ENCODE peak calls at places on chromosomes 7 and 10, in six cellular contexts. B, H, S, N, Q and U are unnamed samples.
A peak's percentile ranks its signal among the peaks of the same experiment; 100 is the strongest.

GRCh38 chr10:29386347-29386999 is 97.6 kb downstream of the LYZL1 start:
- DNase-seq in S (peak; percentile 71), B (no peak), N (no peak), H (peak; percentile 29), Q (no peak), U (peak; percentile 11)

GRCh38 chr7:106110238-106110560 is 1.9 kb downstream of the SYPL1 start:
- DNase-seq in H (no peak), N (no peak), B (no peak), Q (no peak), S (peak; percentile 20), U (peak; percentile 20)

GRCh38 chr7:923108-924041 is 31.1 kb downstream of the ADAP1 start:
- DNase-seq in N (peak; percentile 94), Q (peak; percentile 94), B (peak; percentile 88), H (peak; percentile 90), S (peak; percentile 60), U (no peak)

GRCh38 chr7:24911213-24911603 is 68.8 kb downstream of the OSBPL3 start:
- DNase-seq in S (peak; percentile 41), H (peak; percentile 68), N (no peak), Q (no peak), B (no peak), U (no peak)

GRCh38 chr7:18352339-18353255 is 143.0 kb upstream of the HDAC9 start:
- DNase-seq in S (peak; percentile 83), N (peak; percentile 32), B (no peak), Q (no peak), H (no peak), U (peak; percentile 67)

GRCh38 chr7:51521054-51521453 is 204.4 kb upstream of the COBL start:
- DNase-seq in N (no peak), B (no peak), S (no peak), Q (no peak), H (no peak), U (no peak)

GRCh38 chr10:31896972-31897384 is 31.7 kb downstream of the ARHGAP12 start:
- DNase-seq in B (no peak), Q (no peak), N (no peak), S (no peak), H (no peak), U (peak; percentile 82)

GRCh38 chr7:29003703-29004102 is 45.6 kb upstream of the TRIL start:
- DNase-seq in S (no peak), Q (no peak), N (no peak), H (no peak), B (no peak), U (no peak)

GRCh38 chr10:2611603-2612002 is 455.7 kb upstream of the PFKP start:
- DNase-seq in N (no peak), S (no peak), B (no peak), H (no peak), Q (no peak), U (no peak)

GRCh38 chr7:95365151-95365550 is 31.0 kb downstream of the PON3 start:
- DNase-seq in Q (no peak), H (no peak), N (no peak), B (no peak), S (no peak), U (peak; percentile 60)

GRCh38 chr10:107434854-107435253 is 270.3 kb upstream of the SORCS1 start:
- DNase-seq in N (no peak), Q (no peak), S (no peak), H (no peak), B (no peak), U (no peak)
- H3K4me1 ChIP-seq in N (no peaks in the 10 kb centered on the region), Q (no peaks in the 10 kb centered on the region), S (no peaks in the 10 kb centered on the region), H (no peaks in the 10 kb centered on the region), B (no peaks in the 10 kb centered on the region), U (no peaks in the 10 kb centered on the region)

GRCh38 chr10:110873951-110874350 is 2.2 kb downstream of the PDCD4 start:
- DNase-seq in B (no peak), S (no peak), N (no peak), Q (no peak), H (no peak), U (no peak)

GRCh38 chr10:110872984-110873569 is 1.3 kb downstream of the PDCD4 start:
- DNase-seq in H (no peak), S (peak; percentile 12), N (no peak), B (no peak), Q (no peak), U (no peak)

GRCh38 chr10:110871236-110872084 is at the start of gene PDCD4:
- DNase-seq in H (peak; percentile 84), S (peak; percentile 99), B (peak; percentile 87), Q (peak; percentile 100), N (peak; percentile 100), U (peak; percentile 96)

GRCh38 chr10:110870823-110871235 is 899 bp upstream of the PDCD4 start:
- DNase-seq in Q (no peak), S (no peak), B (no peak), N (no peak), H (no peak), U (no peak)

GRCh38 chr10:110872145-110872983 is 636 bp downstream of the PDCD4 start:
- DNase-seq in N (peak; percentile 75), H (peak; percentile 89), Q (peak; percentile 89), B (peak; percentile 72), S (peak; percentile 89), U (peak; percentile 77)
- H3K4me1 ChIP-seq in N (peaks cover 2% of the 10 kb centered on the region), H (peaks cover 84% of the 10 kb centered on the region), Q (peaks cover 40% of the 10 kb centered on the region), B (peaks cover 68% of the 10 kb centered on the region), S (peaks cover 3% of the 10 kb centered on the region), U (peaks cover 4% of the 10 kb centered on the region)

DNA sequence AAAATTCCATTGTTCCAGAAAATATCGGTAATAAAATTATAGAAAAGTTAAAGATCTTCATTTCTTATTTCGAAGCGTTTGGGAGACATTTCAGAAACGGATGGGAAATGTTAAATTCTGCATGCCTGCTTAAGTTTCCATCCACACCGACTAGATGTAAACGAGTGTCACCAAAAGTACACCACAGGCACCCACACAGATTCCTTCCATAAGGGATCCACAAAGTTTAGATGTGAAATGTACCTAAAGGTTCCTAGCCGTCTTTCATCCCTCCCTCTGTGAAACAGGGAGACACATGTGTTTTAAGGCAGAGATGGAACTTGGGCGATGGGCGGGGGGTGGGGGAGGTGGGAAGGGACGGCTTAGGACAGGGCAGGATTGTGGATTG is 621 bp upstream of the CAV1 start:
- DNase-seq in H (no peak), S (no peak), N (no peak), Q (no peak), B (no peak), U (no peak)
- H3K4me1 ChIP-seq in H (peaks cover 23% of the 10 kb centered on the region), S (peaks cover 48% of the 10 kb centered on the region), N (peaks cover 9% of the 10 kb centered on the region), Q (peaks cover 13% of the 10 kb centered on the region), B (peaks cover 21% of the 10 kb centered on the region), U (peaks cover 54% of the 10 kb centered on the region)

GRCh38 chr10:73876157-73876556 is 1.8 kb upstream of the CAMK2G start:
- DNase-seq in Q (no peak), H (no peak), B (no peak), N (no peak), S (no peak), U (no peak)
- H3K4me1 ChIP-seq in Q (peaks cover 26% of the 10 kb centered on the region), H (peaks cover 42% of the 10 kb centered on the region), B (peaks cover 53% of the 10 kb centered on the region), N (peaks cover 6% of the 10 kb centered on the region), S (peaks cover 7% of the 10 kb centered on the region), U (peaks cover 42% of the 10 kb centered on the region)

GRCh38 chr7:139367438-139368155 is 7.9 kb downstream of the LUC7L2 start:
- DNase-seq in Q (no peak), S (no peak), N (no peak), H (no peak), B (no peak), U (no peak)
- H3K4me1 ChIP-seq in Q (no peaks in the 10 kb centered on the region), S (peaks cover 2% of the 10 kb centered on the region), N (no peaks in the 10 kb centered on the region), H (peaks cover 64% of the 10 kb centered on the region), B (peaks cover 58% of the 10 kb centered on the region), U (peaks cover 7% of the 10 kb centered on the region)

GRCh38 chr7:77571791-77572190 is 34.7 kb downstream of the PTPN12 start:
- DNase-seq in Q (no peak), S (no peak), H (no peak), B (no peak), N (no peak), U (no peak)

GRCh38 chr7:77565917-77566316 is 28.8 kb downstream of the PTPN12 start:
- DNase-seq in S (no peak), H (no peak), Q (no peak), N (no peak), B (no peak), U (peak; percentile 70)

GRCh38 chr7:77566421-77566820 is 29.3 kb downstream of the PTPN12 start:
- DNase-seq in S (no peak), N (no peak), Q (no peak), B (no peak), H (no peak), U (no peak)

GRCh38 chr7:77569514-77570232 is 32.6 kb downstream of the PTPN12 start:
- DNase-seq in S (no peak), Q (no peak), H (no peak), B (no peak), N (no peak), U (no peak)

GRCh38 chr7:77570330-77571011 is 33.4 kb downstream of the PTPN12 start:
- DNase-seq in S (peak; percentile 45), H (no peak), Q (no peak), N (no peak), B (no peak), U (peak; percentile 57)
- H3K4me1 ChIP-seq in S (peaks cover 28% of the 10 kb centered on the region), H (no peaks in the 10 kb centered on the region), Q (no peaks in the 10 kb centered on the region), N (no peaks in the 10 kb centered on the region), B (no peaks in the 10 kb centered on the region), U (peaks cover 25% of the 10 kb centered on the region)

GRCh38 chr10:119770928-119771327 is 45.1 kb downstream of the INPP5F start:
- DNase-seq in S (no peak), H (no peak), N (no peak), B (no peak), Q (no peak), U (peak; percentile 84)

GRCh38 chr10:119762805-119763798 is 37.3 kb downstream of the INPP5F start:
- DNase-seq in B (no peak), N (no peak), S (no peak), Q (no peak), H (no peak), U (no peak)

GRCh38 chr10:119772347-119772746 is 46.5 kb downstream of the INPP5F start:
- DNase-seq in N (no peak), S (no peak), B (no peak), Q (no peak), H (no peak), U (no peak)

GRCh38 chr10:119769886-119770285 is 44.0 kb downstream of the INPP5F start:
- DNase-seq in Q (no peak), B (no peak), H (no peak), S (peak; percentile 48), N (no peak), U (peak; percentile 81)

DNA sequence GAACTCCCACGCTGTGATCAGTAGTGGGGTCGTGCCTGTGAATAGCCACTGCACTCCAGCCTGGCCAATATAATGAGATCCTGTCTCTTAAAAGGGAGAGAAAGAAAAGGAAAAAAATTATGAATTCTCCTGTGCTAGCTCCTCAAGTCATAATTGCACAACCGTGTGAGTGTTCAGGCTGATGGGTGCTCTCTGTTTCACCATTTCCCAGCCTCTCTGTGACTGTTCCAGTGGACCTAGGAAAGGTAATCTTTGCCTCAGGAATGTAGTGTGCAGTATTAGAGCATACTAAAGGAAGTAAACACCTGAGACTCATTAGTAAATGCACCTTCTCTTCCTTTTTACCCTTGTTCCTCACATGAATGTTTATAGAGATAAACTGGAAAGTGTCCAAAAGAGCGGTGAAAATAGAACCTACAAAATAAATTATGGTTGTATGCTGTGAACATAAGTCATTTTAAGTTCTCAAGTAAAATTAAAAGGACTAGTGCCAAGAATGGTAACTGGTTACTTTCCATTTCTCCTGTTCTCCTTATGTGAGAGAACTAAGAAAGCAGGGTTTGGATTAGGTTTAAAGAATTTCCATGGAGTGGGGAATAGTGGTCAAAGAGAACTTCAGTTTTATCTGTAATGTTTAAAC is 42.7 kb downstream of the INPP5F start:
- DNase-seq in H (no peak), N (no peak), S (no peak), B (no peak), Q (no peak), U (peak; percentile 72)
- H3K4me1 ChIP-seq in H (peaks cover 23% of the 10 kb centered on the region), N (no peaks in the 10 kb centered on the region), S (peaks cover 28% of the 10 kb centered on the region), B (no peaks in the 10 kb centered on the region), Q (no peaks in the 10 kb centered on the region), U (peaks cover 32% of the 10 kb centered on the region)